ENCODE peak calls at places on chromosomes 1 and 21, in ten cellular contexts. R, G, T, O, Q, H, Y, L, N and Z are unnamed samples.

GRCh38 chr1:156760092-156760795 is 7.1 kb upstream of the PRCC start:
- DNase-seq in R (no peak), G (no peak), T (no peak), O (no peak), Q (no peak), H (no peak), Y (no peak), L (no peak), N (no peak), Z (no peak)

GRCh38 chr1:234235373-234235772 is 137.9 kb upstream of the COA6 start:
- DNase-seq in R (no peak), G (no peak), T (no peak), O (no peak), Q (no peak), H (no peak), Y (no peak), L (no peak), N (no peak), Z (no peak)

GRCh38 chr1:196997428-196997827 is 20.1 kb downstream of the CFHR5 start:
- DNase-seq in R (no peak), G (no peak), T (no peak), O (no peak), Q (no peak), H (peak), Y (no peak), L (no peak), N (peak), Z (no peak)

GRCh38 chr1:206708058-206708457 is 23.4 kb downstream of the MAPKAPK2 start:
- DNase-seq in R (no peak), G (no peak), T (no peak), O (no peak), Q (no peak), H (no peak), Y (no peak), L (no peak), N (peak), Z (no peak)

GRCh38 chr1:174874337-174875053 is 125.3 kb upstream of the CACYBP start:
- DNase-seq in R (no peak), G (no peak), T (no peak), O (no peak), Q (no peak), H (no peak), Y (no peak), L (no peak), N (peak), Z (no peak)

GRCh38 chr1:67815303-67816095 is 17.8 kb downstream of the GNG12 start:
- DNase-seq in R (no peak), G (no peak), T (no peak), O (no peak), Q (no peak), H (no peak), Y (no peak), L (peak), N (no peak), Z (no peak)

GRCh38 chr1:151011154-151011850 is 3.1 kb downstream of the PRUNE1 start:
- DNase-seq in R (no peak), G (no peak), T (no peak), O (no peak), Q (no peak), H (peak), Y (no peak), L (no peak), N (no peak), Z (no peak)

GRCh38 chr1:6212193-6212959 is 6.5 kb downstream of the RNF207 start:
- DNase-seq in R (no peak), G (no peak), T (no peak), O (no peak), Q (no peak), H (no peak), Y (no peak), L (no peak), N (no peak), Z (no peak)

GRCh38 chr1:183101841-183102276 is 78.6 kb downstream of the LAMC1 start:
- DNase-seq in R (no peak), G (no peak), T (no peak), O (no peak), Q (no peak), H (peak), Y (no peak), L (no peak), N (no peak), Z (no peak)

GRCh38 chr21:30408782-30409494 is 13.1 kb downstream of the KRTAP13-1 start:
- DNase-seq in R (no peak), G (peak), T (peak), O (no peak), Q (peak), H (peak), Y (no peak), L (no peak), N (peak), Z (no peak)

GRCh38 chr1:172134087-172134731 is 286.3 kb upstream of the C1orf105 start:
- DNase-seq in R (no peak), G (no peak), T (no peak), O (no peak), Q (no peak), H (peak), Y (no peak), L (no peak), N (no peak), Z (no peak)

GRCh38 chr21:45224189-45224938 is 63.3 kb downstream of the POFUT2 start:
- DNase-seq in R (peak), G (no peak), T (no peak), O (no peak), Q (no peak), H (peak), Y (peak), L (peak), N (no peak), Z (no peak)

GRCh38 chr1:81848880-81849500 is 48.3 kb downstream of the ADGRL2 start:
- DNase-seq in R (no peak), G (no peak), T (no peak), O (no peak), Q (peak), H (no peak), Y (no peak), L (no peak), N (peak), Z (no peak)

GRCh38 chr1:226535626-226536025 is 12.9 kb upstream of the STUM start:
- DNase-seq in R (no peak), G (peak), T (no peak), O (no peak), Q (no peak), H (no peak), Y (no peak), L (no peak), N (no peak), Z (no peak)

GRCh38 chr1:1732381-1732780 is 8.2 kb upstream of the CDK11A start:
- DNase-seq in R (no peak), G (no peak), T (no peak), O (no peak), Q (no peak), H (no peak), Y (no peak), L (peak), N (no peak), Z (no peak)

GRCh38 chr1:173295995-173296394 is 88.9 kb upstream of the TNFSF4 start:
- DNase-seq in R (no peak), G (no peak), T (no peak), O (no peak), Q (no peak), H (peak), Y (no peak), L (no peak), N (no peak), Z (no peak)

GRCh38 chr1:24329797-24330543 is 10.8 kb downstream of the GRHL3 start:
- DNase-seq in R (no peak), G (no peak), T (no peak), O (no peak), Q (no peak), H (peak), Y (no peak), L (no peak), N (no peak), Z (no peak)

GRCh38 chr21:34881421-34881820 is 167.7 kb downstream of the RUNX1 start:
- DNase-seq in R (no peak), G (no peak), T (peak), O (no peak), Q (no peak), H (peak), Y (no peak), L (no peak), N (no peak), Z (no peak)